ENCODE peak calls at places on chromosomes 7 and 10, in five cellular contexts. I is A549, Q is GM12878, L is K562, Z is HepG2. T is an unnamed sample. For H3K4me1, the result is how much of the 10 kb centered on the place peaks cover.

GRCh38 chr7:157276731-157277562 is 59.9 kb upstream of the DNAJB6 start:
- DNase-seq in I (no peak), Z (no peak), Q (no peak), L (no peak), T (peak)

GRCh38 chr10:123568751-123569150 is 97.4 kb upstream of the GPR26 start:
- DNase-seq in Z (no peak), L (no peak), I (no peak), Q (no peak), T (no peak)

GRCh38 chr10:62441953-62442352 is 67.8 kb downstream of the ZNF365 start:
- DNase-seq in L (no peak), Z (no peak), I (no peak), Q (no peak), T (no peak)

GRCh38 chr7:54349259-54349658 is 192.9 kb upstream of the VSTM2A start:
- DNase-seq in Z (no peak), I (no peak), Q (no peak), L (no peak), T (no peak)

GRCh38 chr7:139727151-139727705 is 50.6 kb downstream of the HIPK2 start:
- DNase-seq in Z (no peak), I (no peak), L (no peak), Q (no peak), T (no peak)

GRCh38 chr7:76121044-76121443 is 73.1 kb downstream of the MDH2 start:
- DNase-seq in I (no peak), L (no peak), Z (peak), Q (no peak), T (no peak)

GRCh38 chr7:150988230-150989226 is 2.3 kb upstream of the NOS3 start:
- DNase-seq in Z (no peak), I (peak), Q (no peak), L (peak), T (peak)

GRCh38 chr10:16653223-16653622 is 131.5 kb upstream of the C1QL3 start:
- DNase-seq in L (no peak), Z (no peak), I (no peak), Q (peak), T (no peak)

GRCh38 chr10:35843524-35844171 is 201.6 kb upstream of the FZD8 start:
- DNase-seq in Q (no peak), L (no peak), Z (no peak), I (no peak), T (peak)

DNA sequence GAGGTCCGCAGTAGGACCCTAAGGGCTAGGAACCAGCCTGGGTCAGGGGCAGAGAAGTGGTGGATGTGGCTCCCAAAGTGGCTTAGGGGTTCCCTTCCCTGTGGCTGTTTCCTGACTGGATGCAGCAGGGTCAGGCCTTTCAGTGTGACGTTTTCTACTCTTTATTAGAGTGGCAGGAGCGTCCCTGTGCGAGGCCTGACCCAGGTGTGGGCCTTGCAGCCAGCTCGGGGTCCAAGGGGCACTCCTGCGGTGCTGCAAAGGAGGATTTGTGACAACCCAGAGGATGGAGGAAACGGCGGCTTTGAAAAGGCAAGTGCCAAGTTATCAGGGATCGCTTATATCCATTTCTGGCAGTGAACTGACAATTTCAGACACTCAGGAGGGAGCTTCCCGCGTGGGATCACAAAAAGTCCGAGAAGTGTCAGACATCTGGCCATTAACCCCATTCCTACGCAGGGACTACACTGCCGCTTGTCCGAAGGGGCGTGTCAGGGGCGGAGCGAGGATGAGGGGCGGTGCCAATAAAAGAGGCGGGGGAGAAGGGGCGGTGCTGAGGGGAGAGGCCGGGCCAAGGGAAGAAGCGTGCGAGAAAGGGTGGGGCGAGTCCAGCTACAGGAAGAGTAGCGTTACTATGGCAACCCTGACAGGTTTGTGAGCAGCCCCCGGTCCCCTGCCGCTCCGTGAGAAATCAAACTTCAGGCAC is 98.8 kb upstream of the ZNF722 start:
- DNase-seq in I (no peak), Z (no peak), L (peak), Q (no peak), T (no peak)
- TF ChIP-seq MYC in I (no peak), Z (no peak), L (no peak), Q (no peak), T (no peak)

DNA sequence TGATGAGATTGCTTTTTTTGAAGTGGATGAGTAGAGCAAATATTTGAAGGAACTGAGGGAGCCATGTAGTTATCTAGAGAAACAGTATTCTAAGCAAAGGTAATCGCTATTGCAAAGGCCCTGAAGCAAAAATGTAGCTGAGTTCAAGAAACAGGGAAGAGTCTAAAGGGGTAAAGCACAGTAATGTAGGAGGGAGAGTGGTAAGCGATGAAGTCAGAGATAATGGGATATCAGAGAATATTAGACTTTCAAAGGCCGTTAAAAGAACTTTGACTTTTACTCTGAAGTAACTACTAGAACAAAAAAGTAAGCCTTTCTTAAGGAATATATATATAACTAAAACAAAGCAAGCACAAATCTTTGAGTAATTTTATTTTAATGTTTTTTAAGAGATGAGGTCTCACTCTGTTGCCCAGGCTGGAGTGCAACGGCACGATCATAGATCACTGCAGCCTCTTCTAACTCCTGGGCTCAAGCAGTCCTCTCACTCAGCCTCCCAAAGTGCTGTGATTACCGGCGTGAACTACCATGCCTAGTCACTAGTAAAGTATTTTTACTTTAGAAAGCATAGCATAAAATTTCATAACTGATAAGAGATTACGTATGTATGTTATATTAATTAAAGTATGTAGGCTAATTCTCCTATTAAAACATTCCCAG is 61.7 kb upstream of the OIT3 start:
- DNase-seq in L (no peak), I (no peak), Z (no peak), Q (no peak), T (no peak)
- H3K4me3 ChIP-seq in L (no peak), I (no peak), Z (no peak), Q (no peak), T (no peak)

GRCh38 chr7:130943981-130944380 is 210.0 kb upstream of the KLF14 start:
- DNase-seq in Z (no peak), Q (no peak), L (no peak), I (no peak), T (no peak)

GRCh38 chr7:130943336-130943901 is 209.4 kb upstream of the KLF14 start:
- DNase-seq in Z (no peak), I (peak), L (no peak), Q (no peak), T (peak)

GRCh38 chr7:130944997-130945396 is 211.0 kb upstream of the KLF14 start:
- DNase-seq in I (no peak), Z (no peak), L (no peak), Q (no peak), T (no peak)

GRCh38 chr7:130946110-130946509 is 212.1 kb upstream of the KLF14 start:
- DNase-seq in Z (peak), I (no peak), L (no peak), Q (no peak), T (no peak)

GRCh38 chr7:130945411-130945811 is 211.4 kb upstream of the KLF14 start:
- DNase-seq in Z (no peak), Q (no peak), I (no peak), L (no peak), T (no peak)
- H3K4me1 ChIP-seq in Z (half or more), Q (under half), I (half or more), L (under half), T (under half)

DNA sequence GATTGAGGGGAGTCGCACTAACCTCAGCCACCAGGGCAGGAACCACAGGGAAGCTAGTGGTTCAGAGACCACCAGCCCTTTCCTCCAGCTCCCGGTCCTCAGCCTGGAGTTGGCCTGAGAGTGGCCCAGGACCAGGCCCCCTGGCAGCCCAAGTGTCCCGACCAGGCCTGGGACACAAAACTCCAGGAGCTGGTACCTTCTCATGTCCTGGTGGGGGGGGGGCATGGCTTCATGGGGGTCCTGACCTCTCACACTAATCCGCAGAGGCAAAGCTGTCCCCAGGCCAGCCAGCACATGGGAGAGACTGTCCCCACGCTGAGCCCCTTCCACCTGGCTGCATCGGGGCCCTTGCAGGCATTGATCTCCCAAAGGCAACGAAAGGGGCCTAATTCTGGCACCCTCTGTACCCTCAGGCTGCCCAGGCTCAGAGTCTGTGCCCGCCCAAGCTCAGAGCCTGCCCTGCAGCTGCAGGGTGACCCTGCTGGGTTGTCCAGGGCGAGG is 28.2 kb downstream of the GPRIN2 start:
- DNase-seq in I (no peak), Q (no peak), Z (no peak), L (no peak), T (no peak)
- TF ChIP-seq MYC in I (no peak), Q (no peak), Z (no peak), L (no peak), T (no peak)

GRCh38 chr7:68074242-68074641 is 1077.6 kb downstream of the TYW1 start:
- DNase-seq in I (no peak), Z (no peak), L (no peak), Q (no peak), T (no peak)
- H3K4me3 ChIP-seq in I (no peak), Z (no peak), L (no peak), Q (no peak), T (no peak)

DNA sequence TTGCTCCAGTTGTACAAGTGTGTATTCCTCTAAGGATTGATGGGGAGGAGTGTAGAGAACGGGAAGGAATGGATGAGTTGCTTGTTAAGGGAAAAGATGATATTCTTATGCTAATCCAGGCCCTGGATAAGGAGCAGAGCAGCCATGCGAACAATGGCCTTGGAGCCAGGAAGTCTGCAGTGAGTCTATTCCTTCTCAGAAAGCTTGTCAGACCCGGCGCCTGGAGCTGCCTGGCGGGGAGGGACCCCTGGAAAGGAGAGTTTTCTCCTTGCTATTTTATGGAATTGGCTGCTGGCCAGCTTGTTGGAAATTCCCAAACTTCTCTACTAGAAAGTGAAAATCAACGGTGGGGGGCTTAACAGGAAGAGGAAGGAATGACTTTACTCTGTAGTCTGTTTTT is 89.1 kb downstream of the MMRN2 start:
- DNase-seq in Z (no peak), L (no peak), Q (no peak), I (no peak), T (peak)
- H3K4me1 ChIP-seq in Z (under half), L (under half), Q (under half), I (under half), T (under half)

GRCh38 chr7:90225181-90225580 is 13.6 kb downstream of the STEAP2 start:
- DNase-seq in Q (no peak), I (no peak), L (no peak), Z (no peak), T (no peak)
- TF ChIP-seq MYC in Q (no peak), I (no peak), L (no peak), Z (no peak), T (no peak)